ENCODE peak calls at places on chromosome 9, in seven cellular contexts. One of them, this sample, is unnamed.

GRCh38 chr9:1071730-1072129 is 21.6 kb downstream of the DMRT2 start:
- DNase-seq in neuronal stem cell: no peak
- DNase-seq in ovary: no peak
- DNase-seq in HL-60: no peak
- DNase-seq in pancreas: no peak
- DNase-seq in WERI-Rb-1: no peak
- DNase-seq in GM23338: no peak
- DNase-seq in this sample: no peak

GRCh38 chr9:120708526-120709224 is 5.6 kb downstream of the MEGF9 start:
- DNase-seq in neuronal stem cell: no peak
- DNase-seq in ovary: no peak
- DNase-seq in HL-60: no peak
- DNase-seq in pancreas: no peak
- DNase-seq in WERI-Rb-1: no peak
- DNase-seq in GM23338: no peak
- DNase-seq in this sample: no peak

GRCh38 chr9:116156621-116157314 is 3.2 kb downstream of the PAPPA start:
- DNase-seq in neuronal stem cell: peak
- DNase-seq in ovary: peak
- DNase-seq in HL-60: no peak
- DNase-seq in pancreas: peak
- DNase-seq in WERI-Rb-1: peak
- DNase-seq in GM23338: peak
- DNase-seq in this sample: peak

GRCh38 chr9:114156658-114157421 is 1.5 kb downstream of the COL27A1 start:
- DNase-seq in neuronal stem cell: no peak
- DNase-seq in ovary: peak
- DNase-seq in HL-60: no peak
- DNase-seq in pancreas: peak
- DNase-seq in WERI-Rb-1: peak
- DNase-seq in GM23338: peak
- DNase-seq in this sample: peak

GRCh38 chr9:136515276-136515675 is 30.6 kb downstream of the NOTCH1 start:
- DNase-seq in neuronal stem cell: no peak
- DNase-seq in ovary: no peak
- DNase-seq in HL-60: no peak
- DNase-seq in pancreas: no peak
- DNase-seq in WERI-Rb-1: no peak
- DNase-seq in GM23338: no peak
- DNase-seq in this sample: no peak

GRCh38 chr9:79551999-79552398 is 19.8 kb upstream of the TLE4 start:
- DNase-seq in neuronal stem cell: no peak
- DNase-seq in ovary: no peak
- DNase-seq in HL-60: peak
- DNase-seq in pancreas: no peak
- DNase-seq in WERI-Rb-1: no peak
- DNase-seq in GM23338: no peak
- DNase-seq in this sample: no peak

GRCh38 chr9:121206516-121207370 is 5.1 kb upstream of the RAB14 start:
- DNase-seq in neuronal stem cell: no peak
- DNase-seq in ovary: no peak
- DNase-seq in HL-60: no peak
- DNase-seq in pancreas: no peak
- DNase-seq in WERI-Rb-1: no peak
- DNase-seq in GM23338: peak
- DNase-seq in this sample: no peak

GRCh38 chr9:136720887-136721338 is 8.5 kb downstream of the DIPK1B start:
- DNase-seq in neuronal stem cell: no peak
- DNase-seq in ovary: no peak
- DNase-seq in HL-60: no peak
- DNase-seq in pancreas: no peak
- DNase-seq in WERI-Rb-1: no peak
- DNase-seq in GM23338: no peak
- DNase-seq in this sample: no peak

GRCh38 chr9:73780916-73781315 is 629.3 kb downstream of the ANXA1 start:
- DNase-seq in neuronal stem cell: no peak
- DNase-seq in ovary: no peak
- DNase-seq in HL-60: no peak
- DNase-seq in pancreas: no peak
- DNase-seq in WERI-Rb-1: no peak
- DNase-seq in GM23338: no peak
- DNase-seq in this sample: no peak

GRCh38 chr9:109244179-109245132 is 76.4 kb downstream of the EPB41L4B start:
- DNase-seq in neuronal stem cell: peak
- DNase-seq in ovary: peak
- DNase-seq in HL-60: peak
- DNase-seq in pancreas: peak
- DNase-seq in WERI-Rb-1: peak
- DNase-seq in GM23338: peak
- DNase-seq in this sample: peak

GRCh38 chr9:95029251-95029650 is 288.3 kb downstream of the FANCC start:
- DNase-seq in neuronal stem cell: no peak
- DNase-seq in ovary: no peak
- DNase-seq in HL-60: no peak
- DNase-seq in pancreas: no peak
- DNase-seq in WERI-Rb-1: no peak
- DNase-seq in GM23338: no peak
- DNase-seq in this sample: no peak

GRCh38 chr9:135512241-135512603 is 9.0 kb upstream of the LCN1 start:
- DNase-seq in neuronal stem cell: no peak
- DNase-seq in ovary: no peak
- DNase-seq in HL-60: no peak
- DNase-seq in pancreas: no peak
- DNase-seq in WERI-Rb-1: no peak
- DNase-seq in GM23338: no peak
- DNase-seq in this sample: no peak

GRCh38 chr9:84170521-84171141 is 169.9 kb downstream of the SLC28A3 start:
- DNase-seq in neuronal stem cell: no peak
- DNase-seq in ovary: peak
- DNase-seq in HL-60: no peak
- DNase-seq in pancreas: peak
- DNase-seq in WERI-Rb-1: peak
- DNase-seq in GM23338: peak
- DNase-seq in this sample: peak

GRCh38 chr9:20714442-20715415 is 30.7 kb downstream of the FOCAD start:
- DNase-seq in neuronal stem cell: no peak
- DNase-seq in ovary: no peak
- DNase-seq in HL-60: no peak
- DNase-seq in pancreas: no peak
- DNase-seq in WERI-Rb-1: no peak
- DNase-seq in GM23338: no peak
- DNase-seq in this sample: no peak

GRCh38 chr9:69364510-69365150 is 39.6 kb downstream of the ENTREP1 start:
- DNase-seq in neuronal stem cell: no peak
- DNase-seq in ovary: no peak
- DNase-seq in HL-60: no peak
- DNase-seq in pancreas: no peak
- DNase-seq in WERI-Rb-1: no peak
- DNase-seq in GM23338: no peak
- DNase-seq in this sample: no peak
- H3K27ac ChIP-seq in neuronal stem cell: no peak
- H3K27ac ChIP-seq in ovary: no peak
- H3K27ac ChIP-seq in HL-60: no peak
- H3K27ac ChIP-seq in pancreas: no peak
- H3K27ac ChIP-seq in WERI-Rb-1: no peak
- H3K27ac ChIP-seq in GM23338: no peak
- H3K27ac ChIP-seq in this sample: peak

DNA sequence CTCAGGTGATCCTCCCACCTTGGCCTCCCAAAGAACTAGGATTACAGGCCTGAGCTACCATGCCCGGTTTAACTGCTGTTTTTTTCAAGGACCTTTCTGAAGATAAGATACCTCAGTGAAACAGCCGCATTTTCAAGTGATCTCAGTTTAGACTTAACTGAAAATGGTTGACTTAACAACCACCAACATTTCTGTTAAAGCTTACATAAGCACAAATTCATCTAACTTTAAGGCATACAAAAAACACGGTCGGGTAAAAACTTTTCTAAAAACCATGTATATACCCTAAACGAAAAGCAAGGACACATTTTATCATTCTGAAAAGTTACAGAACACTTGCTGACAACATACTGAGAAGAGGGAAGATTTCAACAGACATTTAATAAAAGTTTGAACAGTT is 22.9 kb downstream of the UBAP2 start:
- DNase-seq in neuronal stem cell: no peak
- DNase-seq in ovary: no peak
- DNase-seq in HL-60: no peak
- DNase-seq in pancreas: no peak
- DNase-seq in WERI-Rb-1: no peak
- DNase-seq in GM23338: no peak
- DNase-seq in this sample: no peak
- H3K27ac ChIP-seq in neuronal stem cell: no peak
- H3K27ac ChIP-seq in ovary: no peak
- H3K27ac ChIP-seq in HL-60: no peak
- H3K27ac ChIP-seq in pancreas: no peak
- H3K27ac ChIP-seq in WERI-Rb-1: no peak
- H3K27ac ChIP-seq in GM23338: no peak
- H3K27ac ChIP-seq in this sample: no peak

GRCh38 chr9:93128715-93129224 is 5.3 kb downstream of the NINJ1 start:
- DNase-seq in neuronal stem cell: no peak
- DNase-seq in ovary: no peak
- DNase-seq in HL-60: no peak
- DNase-seq in pancreas: no peak
- DNase-seq in WERI-Rb-1: no peak
- DNase-seq in GM23338: no peak
- DNase-seq in this sample: no peak
- H3K27ac ChIP-seq in neuronal stem cell: no peak
- H3K27ac ChIP-seq in ovary: no peak
- H3K27ac ChIP-seq in HL-60: peak
- H3K27ac ChIP-seq in pancreas: no peak
- H3K27ac ChIP-seq in WERI-Rb-1: no peak
- H3K27ac ChIP-seq in GM23338: no peak
- H3K27ac ChIP-seq in this sample: peak

DNA sequence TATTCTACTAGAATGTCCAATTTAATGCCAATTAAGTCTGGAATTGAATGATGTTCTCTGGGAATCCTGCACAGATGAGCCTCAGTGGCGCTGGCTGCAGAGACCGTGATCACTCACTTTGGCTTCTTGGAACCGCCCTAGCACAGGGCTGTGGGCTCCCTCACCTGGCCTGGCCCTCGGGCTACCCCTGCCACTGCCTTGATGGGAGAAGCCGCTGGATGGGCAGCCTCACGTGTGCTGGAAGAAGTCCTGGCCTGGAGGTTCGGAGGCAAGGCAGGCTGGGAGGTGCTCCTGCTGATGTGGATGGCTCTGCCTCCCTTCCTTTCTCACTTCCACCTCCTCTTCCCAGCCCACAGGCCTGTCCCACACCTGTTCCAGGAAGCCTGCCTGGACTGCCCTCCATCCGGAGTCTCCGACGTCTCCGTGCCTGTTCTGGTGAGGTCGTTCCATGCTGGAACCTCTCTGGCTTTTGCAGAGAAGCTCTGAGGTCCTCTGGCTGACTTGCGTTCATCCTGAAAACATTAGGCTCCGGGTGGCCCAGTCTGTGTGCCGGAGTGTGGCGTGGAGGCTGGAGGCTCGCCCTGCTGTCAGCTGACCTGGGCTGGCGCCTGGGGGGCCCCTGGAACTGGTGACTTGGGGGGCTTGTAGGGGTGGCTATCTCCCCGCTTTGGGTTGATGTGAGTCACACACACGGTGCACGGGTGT is 147.2 kb downstream of the RXRA start:
- DNase-seq in neuronal stem cell: no peak
- DNase-seq in ovary: no peak
- DNase-seq in HL-60: no peak
- DNase-seq in pancreas: no peak
- DNase-seq in WERI-Rb-1: no peak
- DNase-seq in GM23338: no peak
- DNase-seq in this sample: no peak
- H3K27ac ChIP-seq in neuronal stem cell: no peak
- H3K27ac ChIP-seq in ovary: peak
- H3K27ac ChIP-seq in HL-60: no peak
- H3K27ac ChIP-seq in pancreas: no peak
- H3K27ac ChIP-seq in WERI-Rb-1: no peak
- H3K27ac ChIP-seq in GM23338: no peak
- H3K27ac ChIP-seq in this sample: peak

GRCh38 chr9:90296539-90296938 is 346.1 kb downstream of the DIRAS2 start:
- DNase-seq in neuronal stem cell: no peak
- DNase-seq in ovary: no peak
- DNase-seq in HL-60: no peak
- DNase-seq in pancreas: no peak
- DNase-seq in WERI-Rb-1: peak
- DNase-seq in GM23338: no peak
- DNase-seq in this sample: no peak
- H3K27ac ChIP-seq in neuronal stem cell: no peak
- H3K27ac ChIP-seq in ovary: no peak
- H3K27ac ChIP-seq in HL-60: no peak
- H3K27ac ChIP-seq in pancreas: no peak
- H3K27ac ChIP-seq in WERI-Rb-1: peak
- H3K27ac ChIP-seq in GM23338: no peak
- H3K27ac ChIP-seq in this sample: no peak

GRCh38 chr9:71446499-71447411 is 321.6 kb downstream of the CEMIP2 start:
- DNase-seq in neuronal stem cell: peak
- DNase-seq in ovary: no peak
- DNase-seq in HL-60: peak
- DNase-seq in pancreas: peak
- DNase-seq in WERI-Rb-1: peak
- DNase-seq in GM23338: peak
- DNase-seq in this sample: peak

GRCh38 chr9:71442937-71443336 is 321.5 kb upstream of the TRPM3 start:
- DNase-seq in neuronal stem cell: no peak
- DNase-seq in ovary: no peak
- DNase-seq in HL-60: no peak
- DNase-seq in pancreas: no peak
- DNase-seq in WERI-Rb-1: no peak
- DNase-seq in GM23338: no peak
- DNase-seq in this sample: no peak

DNA sequence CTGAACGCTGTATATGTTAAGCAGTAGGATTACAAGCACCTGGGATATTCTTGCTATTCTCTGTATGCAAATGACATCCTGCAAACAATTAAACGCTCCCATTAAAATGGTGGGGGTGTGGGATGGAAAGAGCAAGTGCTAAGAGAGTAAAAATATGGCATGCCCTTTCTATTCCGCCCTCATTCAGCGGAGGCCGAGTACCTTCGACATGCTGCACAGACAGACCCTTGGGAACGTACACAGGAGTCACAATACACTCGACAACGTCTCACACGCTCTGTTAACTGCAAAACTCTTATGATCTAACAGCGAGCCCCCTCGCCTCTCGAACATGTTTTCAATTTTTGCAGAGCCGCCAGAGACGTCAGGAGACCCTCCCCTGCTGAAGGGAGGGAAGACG is 322.2 kb downstream of the CEMIP2 start:
- DNase-seq in neuronal stem cell: peak
- DNase-seq in ovary: no peak
- DNase-seq in HL-60: no peak
- DNase-seq in pancreas: no peak
- DNase-seq in WERI-Rb-1: peak
- DNase-seq in GM23338: no peak
- DNase-seq in this sample: no peak
- H3K27ac ChIP-seq in neuronal stem cell: no peak
- H3K27ac ChIP-seq in ovary: no peak
- H3K27ac ChIP-seq in HL-60: no peak
- H3K27ac ChIP-seq in pancreas: no peak
- H3K27ac ChIP-seq in WERI-Rb-1: peak
- H3K27ac ChIP-seq in GM23338: no peak
- H3K27ac ChIP-seq in this sample: no peak